ENCODE peak calls at places on chromosomes 6 and 20, in eight cellular contexts. S is adrenal gland, R is brain microvascular endothelial cell, B is PC-3, T is heart left ventricle, M is psoas muscle, E is mammary epithelial cell, G is thoracic aorta. Y is an unnamed sample.

GRCh38 chr20:45433316-45433715 is 17.4 kb downstream of the PIGT start:
- DNase-seq in T (peak; percentile 81), S (peak; percentile 67), B (no peak), R (no peak), M (peak; percentile 32), G (no peak), E (peak; percentile 26), Y (no peak)

GRCh38 chr20:33415948-33416347 is 14.6 kb upstream of the CDK5RAP1 start:
- DNase-seq in E (peak; percentile 59), G (no peak), R (no peak), S (peak; percentile 70), T (peak; percentile 57), B (peak; percentile 44), M (peak; percentile 40), Y (no peak)

GRCh38 chr6:138594042-138594636 is 94.8 kb upstream of the NHSL1 start:
- DNase-seq in R (no peak), T (no peak), B (no peak), M (no peak), E (no peak), G (no peak), S (no peak), Y (no peak)

GRCh38 chr20:40633123-40633850 is 55.7 kb downstream of the MAFB start:
- DNase-seq in E (no peak), T (no peak), M (no peak), S (no peak), R (no peak), G (no peak), B (no peak), Y (no peak)

GRCh38 chr20:49285813-49286494 is 8.1 kb upstream of the ZNFX1 start:
- DNase-seq in R (no peak), E (no peak), S (peak; percentile 25), T (no peak), B (no peak), G (no peak), M (no peak), Y (no peak)

GRCh38 chr20:4633780-4634179 is 87.9 kb upstream of the PRND start:
- DNase-seq in T (no peak), S (no peak), M (no peak), R (peak; percentile 75), E (peak; percentile 66), G (no peak), B (peak; percentile 55), Y (peak; percentile 51)

GRCh38 chr6:6843057-6843627 is 254.6 kb downstream of the LY86 start:
- DNase-seq in S (no peak), R (no peak), B (peak; percentile 82), T (no peak), E (peak; percentile 59), G (no peak), M (no peak), Y (peak; percentile 75)

GRCh38 chr6:5898563-5898962 is 108.2 kb downstream of the NRN1 start:
- DNase-seq in M (no peak), E (no peak), B (no peak), G (no peak), T (no peak), R (no peak), S (no peak), Y (no peak)

DNA sequence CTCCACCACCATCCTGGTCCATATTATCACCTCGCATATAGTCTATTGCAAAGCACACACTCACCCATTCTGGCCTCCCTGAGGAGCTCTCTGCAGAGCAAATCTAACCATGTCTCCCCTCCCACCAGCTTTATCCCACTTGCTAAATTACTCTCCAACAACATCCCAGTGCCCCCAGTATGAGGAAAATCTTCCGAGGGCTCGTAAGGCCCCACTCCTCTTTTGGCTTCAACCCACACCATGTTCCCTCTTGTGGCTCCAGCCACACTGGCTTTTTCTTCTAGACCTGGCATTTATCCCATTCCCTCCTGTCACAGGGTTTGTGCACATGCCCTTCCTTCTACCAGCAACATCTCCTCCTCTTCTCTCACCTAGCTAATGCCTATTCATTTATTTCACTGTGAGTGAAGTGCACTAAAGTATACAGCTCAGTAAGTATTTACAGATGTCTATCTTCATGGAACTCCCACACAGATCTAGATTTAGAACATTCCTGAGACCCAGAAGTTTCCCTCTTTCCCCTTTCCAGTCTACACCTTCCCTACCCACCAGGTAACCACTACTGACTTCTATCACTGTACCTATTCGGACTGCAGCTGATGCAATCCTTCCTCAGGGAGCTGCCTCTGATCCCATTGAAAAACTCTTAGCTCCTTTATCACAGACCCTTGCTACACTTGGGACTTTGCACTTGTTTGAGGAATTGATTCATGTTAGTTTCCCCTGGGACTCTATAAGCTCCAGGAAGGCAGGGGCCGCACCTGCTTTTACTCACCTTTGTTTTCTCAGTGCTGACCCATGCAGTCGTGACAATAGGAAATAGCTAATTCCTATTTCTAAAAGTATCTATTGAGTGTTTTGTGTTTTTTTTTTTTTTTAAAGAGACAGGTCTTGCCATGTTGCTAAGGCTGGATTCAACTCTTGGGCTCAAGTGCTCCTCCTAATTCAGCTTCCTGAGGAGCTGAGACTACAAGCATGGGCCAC is 15.5 kb downstream of the MRPL14 start:
- DNase-seq in R (no peak), B (no peak), G (no peak), S (no peak), M (no peak), T (no peak), E (no peak), Y (no peak)
- H3K27ac ChIP-seq in R (no peak overlapping the region), B (no peak overlapping the region), G (no peak overlapping the region), S (no peak overlapping the region), M (peak overlapping the region; percentile 99), T (no peak overlapping the region), E (no peak overlapping the region), Y (no peak overlapping the region)

GRCh38 chr20:56842086-56842485 is 213.0 kb downstream of the TFAP2C start:
- DNase-seq in R (no peak), T (no peak), B (no peak), E (no peak), S (no peak), M (no peak), G (no peak), Y (no peak)

GRCh38 chr20:56845546-56846081 is 216.5 kb downstream of the TFAP2C start:
- DNase-seq in B (no peak), S (no peak), R (no peak), E (no peak), M (no peak), T (no peak), G (no peak), Y (no peak)

GRCh38 chr20:56843386-56843785 is 214.3 kb downstream of the TFAP2C start:
- DNase-seq in M (no peak), S (no peak), R (no peak), B (no peak), T (no peak), E (no peak), G (no peak), Y (no peak)

GRCh38 chr20:56841346-56841908 is 212.3 kb downstream of the TFAP2C start:
- DNase-seq in G (no peak), M (no peak), T (no peak), B (no peak), R (no peak), S (no peak), E (no peak), Y (no peak)

DNA sequence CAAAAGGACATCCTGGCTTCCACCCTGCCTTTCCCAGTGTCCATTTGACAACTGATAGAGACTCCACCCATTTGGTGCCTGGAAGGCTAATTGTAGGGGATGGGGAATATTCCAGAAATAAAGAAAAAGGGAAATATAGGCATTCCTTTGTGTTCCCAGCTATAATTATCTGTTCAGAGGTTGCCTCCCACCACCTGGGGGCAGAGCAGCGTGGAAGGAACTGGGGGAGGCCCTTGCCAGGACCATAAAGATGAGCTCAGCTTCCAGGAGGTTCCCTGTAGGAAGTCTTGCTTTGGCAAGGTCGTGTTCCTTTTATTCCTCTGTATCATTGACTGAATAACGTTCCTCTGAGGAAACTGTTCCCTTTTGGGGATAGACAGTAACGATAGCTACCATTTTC is 214.7 kb downstream of the TFAP2C start:
- DNase-seq in T (no peak), G (no peak), S (no peak), E (no peak), M (no peak), R (no peak), B (peak; percentile 41), Y (no peak)
- TF ChIP-seq CTCF in T (no peak), G (no peak), S (no peak), E (peak; percentile 16), M (no peak), R (peak; percentile 45), B (peak; percentile 64), Y (no peak)

DNA sequence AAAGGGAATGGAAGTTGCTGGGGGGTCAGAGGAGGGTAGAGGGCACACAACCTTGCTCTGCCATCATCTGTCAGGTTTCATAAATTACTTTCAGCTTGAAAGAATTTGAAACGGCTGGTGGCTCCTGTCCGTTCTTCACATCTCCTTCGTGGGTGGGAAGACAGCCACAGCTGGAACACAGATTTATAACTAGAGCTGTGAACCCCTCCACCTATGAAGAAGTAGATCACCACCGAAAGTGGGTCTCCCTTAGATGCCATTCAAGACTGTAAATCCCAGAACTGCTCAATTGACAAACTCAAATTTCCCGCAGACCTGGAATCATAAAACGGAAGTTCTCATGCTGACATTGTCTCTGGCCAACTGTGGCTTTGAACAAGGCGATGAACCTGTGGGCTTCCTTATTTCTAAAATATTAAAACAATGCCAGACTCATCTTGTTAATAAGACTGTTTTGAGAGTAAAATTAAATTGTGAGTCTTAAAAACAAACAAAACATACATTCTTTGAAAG is 65.3 kb downstream of the BTBD3 start:
- DNase-seq in T (no peak), R (no peak), M (no peak), B (no peak), E (no peak), S (no peak), G (no peak), Y (no peak)
- H3K27ac ChIP-seq in T (no peak overlapping the region), R (no peak overlapping the region), M (no peak overlapping the region), B (no peak overlapping the region), E (no peak overlapping the region), S (no peak overlapping the region), G (no peak overlapping the region), Y (no peak overlapping the region)

DNA sequence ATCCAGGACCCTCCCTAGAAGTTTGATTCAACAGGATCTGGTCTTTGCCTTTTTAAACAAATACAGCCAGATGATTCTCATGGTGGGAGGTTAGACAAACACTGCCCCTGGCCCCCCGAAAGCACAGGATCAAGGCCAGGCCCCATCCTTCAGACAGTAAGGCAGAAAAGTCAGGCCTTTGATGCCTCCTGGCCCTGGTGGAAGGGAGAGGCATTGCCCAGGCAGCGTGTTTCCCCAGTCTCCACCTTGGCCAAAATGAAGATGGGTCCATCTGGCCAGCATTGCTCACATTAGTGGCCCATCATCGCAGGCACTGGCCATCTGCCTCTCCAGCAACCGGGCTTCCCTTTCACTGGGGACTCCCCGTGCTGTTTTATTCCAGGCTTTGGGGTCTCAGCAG is 4.3 kb downstream of the SULF2 start:
- DNase-seq in S (no peak), G (no peak), M (no peak), E (no peak), B (no peak), R (no peak), T (no peak), Y (no peak)
- TF ChIP-seq CTCF in S (no peak), G (no peak), M (no peak), E (peak; percentile 9), B (no peak), R (peak; percentile 11), T (no peak), Y (no peak)

DNA sequence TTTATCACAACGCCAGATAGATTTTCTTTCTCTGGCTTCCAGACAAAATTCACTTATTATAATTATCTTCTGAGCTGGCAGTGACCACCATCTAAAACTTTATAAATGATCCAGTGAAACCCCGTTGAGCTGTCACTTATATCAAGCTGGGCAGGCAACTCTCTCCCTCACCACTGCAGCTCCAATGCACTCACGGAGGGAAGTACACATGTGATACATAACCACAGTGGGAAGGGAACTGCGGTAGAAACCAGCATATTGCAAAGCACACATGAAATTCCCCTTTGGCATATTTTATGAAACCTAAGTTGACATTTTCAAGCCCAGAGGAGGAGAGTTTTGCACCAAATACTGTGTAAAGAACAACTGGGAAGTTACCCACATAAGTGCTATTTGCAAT is 536.9 kb downstream of the HACE1 start:
- DNase-seq in S (no peak), B (no peak), G (no peak), M (no peak), R (no peak), T (no peak), E (no peak), Y (no peak)
- H3K27ac ChIP-seq in S (no peak overlapping the region), B (no peak overlapping the region), G (no peak overlapping the region), M (no peak overlapping the region), R (no peak overlapping the region), T (no peak overlapping the region), E (no peak overlapping the region), Y (no peak overlapping the region)